ENCODE peak calls at places on chromosomes 12 and 14, in eight cellular contexts. One of them, this sample, is unnamed.

GRCh38 chr14:33307691-33308369 is 369.2 kb downstream of the NPAS3 start:
- DNase-seq in tibial artery: peak
- DNase-seq in upper lobe of right lung: no peak
- DNase-seq in heart right ventricle: peak
- DNase-seq in astrocyte: peak
- DNase-seq in AG10803: peak
- DNase-seq in fibroblast of lung: peak
- DNase-seq in esophagus squamous epithelium: no peak
- DNase-seq in this sample: no peak

GRCh38 chr14:89501381-89501780 is 84.3 kb upstream of the FOXN3 start:
- DNase-seq in tibial artery: no peak
- DNase-seq in upper lobe of right lung: no peak
- DNase-seq in heart right ventricle: no peak
- DNase-seq in astrocyte: no peak
- DNase-seq in AG10803: no peak
- DNase-seq in fibroblast of lung: peak
- DNase-seq in esophagus squamous epithelium: no peak
- DNase-seq in this sample: peak

GRCh38 chr14:69316449-69317391 is 56.8 kb downstream of the GALNT16 start:
- DNase-seq in tibial artery: peak
- DNase-seq in upper lobe of right lung: peak
- DNase-seq in heart right ventricle: peak
- DNase-seq in astrocyte: peak
- DNase-seq in AG10803: peak
- DNase-seq in fibroblast of lung: peak
- DNase-seq in esophagus squamous epithelium: no peak
- DNase-seq in this sample: peak

GRCh38 chr12:26726956-26727355 is 106.0 kb downstream of the ITPR2 start:
- DNase-seq in tibial artery: no peak
- DNase-seq in upper lobe of right lung: no peak
- DNase-seq in heart right ventricle: no peak
- DNase-seq in astrocyte: peak
- DNase-seq in AG10803: no peak
- DNase-seq in fibroblast of lung: peak
- DNase-seq in esophagus squamous epithelium: no peak
- DNase-seq in this sample: no peak

GRCh38 chr12:127770123-127770522 is 496.8 kb upstream of the TMEM132C start:
- DNase-seq in tibial artery: no peak
- DNase-seq in upper lobe of right lung: no peak
- DNase-seq in heart right ventricle: no peak
- DNase-seq in astrocyte: no peak
- DNase-seq in AG10803: no peak
- DNase-seq in fibroblast of lung: no peak
- DNase-seq in esophagus squamous epithelium: no peak
- DNase-seq in this sample: no peak

GRCh38 chr14:35338731-35339405 is 46.7 kb downstream of the PSMA6 start:
- DNase-seq in tibial artery: no peak
- DNase-seq in upper lobe of right lung: no peak
- DNase-seq in heart right ventricle: no peak
- DNase-seq in astrocyte: no peak
- DNase-seq in AG10803: no peak
- DNase-seq in fibroblast of lung: no peak
- DNase-seq in esophagus squamous epithelium: no peak
- DNase-seq in this sample: no peak

GRCh38 chr12:106106892-106107291 is 31.9 kb downstream of the NUAK1 start:
- DNase-seq in tibial artery: no peak
- DNase-seq in upper lobe of right lung: no peak
- DNase-seq in heart right ventricle: no peak
- DNase-seq in astrocyte: peak
- DNase-seq in AG10803: peak
- DNase-seq in fibroblast of lung: peak
- DNase-seq in esophagus squamous epithelium: no peak
- DNase-seq in this sample: no peak

GRCh38 chr14:79265366-79265765 is 945.9 kb downstream of the DIO2 start:
- DNase-seq in tibial artery: no peak
- DNase-seq in upper lobe of right lung: no peak
- DNase-seq in heart right ventricle: no peak
- DNase-seq in astrocyte: no peak
- DNase-seq in AG10803: no peak
- DNase-seq in fibroblast of lung: peak
- DNase-seq in esophagus squamous epithelium: no peak
- DNase-seq in this sample: no peak

GRCh38 chr14:39229222-39229543 is 4.5 kb upstream of the MIA2 start:
- DNase-seq in tibial artery: no peak
- DNase-seq in upper lobe of right lung: no peak
- DNase-seq in heart right ventricle: no peak
- DNase-seq in astrocyte: no peak
- DNase-seq in AG10803: peak
- DNase-seq in fibroblast of lung: peak
- DNase-seq in esophagus squamous epithelium: no peak
- DNase-seq in this sample: no peak

GRCh38 chr12:66354291-66354690 is 52.0 kb downstream of the HELB start:
- DNase-seq in tibial artery: no peak
- DNase-seq in upper lobe of right lung: no peak
- DNase-seq in heart right ventricle: no peak
- DNase-seq in astrocyte: peak
- DNase-seq in AG10803: no peak
- DNase-seq in fibroblast of lung: peak
- DNase-seq in esophagus squamous epithelium: no peak
- DNase-seq in this sample: no peak

GRCh38 chr12:30908389-30909087 is 18.0 kb upstream of the TSPAN11 start:
- DNase-seq in tibial artery: no peak
- DNase-seq in upper lobe of right lung: no peak
- DNase-seq in heart right ventricle: no peak
- DNase-seq in astrocyte: peak
- DNase-seq in AG10803: peak
- DNase-seq in fibroblast of lung: peak
- DNase-seq in esophagus squamous epithelium: no peak
- DNase-seq in this sample: no peak

GRCh38 chr12:76277480-76277879 is 70.7 kb downstream of the BBS10 start:
- DNase-seq in tibial artery: no peak
- DNase-seq in upper lobe of right lung: no peak
- DNase-seq in heart right ventricle: no peak
- DNase-seq in astrocyte: peak
- DNase-seq in AG10803: peak
- DNase-seq in fibroblast of lung: peak
- DNase-seq in esophagus squamous epithelium: no peak
- DNase-seq in this sample: no peak

GRCh38 chr12:120432772-120433525 is 5.0 kb upstream of the COX6A1 start:
- DNase-seq in tibial artery: no peak
- DNase-seq in upper lobe of right lung: no peak
- DNase-seq in heart right ventricle: no peak
- DNase-seq in astrocyte: no peak
- DNase-seq in AG10803: no peak
- DNase-seq in fibroblast of lung: no peak
- DNase-seq in esophagus squamous epithelium: no peak
- DNase-seq in this sample: no peak

GRCh38 chr14:70993931-70994330 is 86.7 kb downstream of the PCNX1 start:
- DNase-seq in tibial artery: no peak
- DNase-seq in upper lobe of right lung: no peak
- DNase-seq in heart right ventricle: no peak
- DNase-seq in astrocyte: no peak
- DNase-seq in AG10803: no peak
- DNase-seq in fibroblast of lung: no peak
- DNase-seq in esophagus squamous epithelium: no peak
- DNase-seq in this sample: no peak

GRCh38 chr12:84508325-84508861 is 404.2 kb downstream of the SLC6A15 start:
- DNase-seq in tibial artery: peak
- DNase-seq in upper lobe of right lung: no peak
- DNase-seq in heart right ventricle: no peak
- DNase-seq in astrocyte: peak
- DNase-seq in AG10803: peak
- DNase-seq in fibroblast of lung: peak
- DNase-seq in esophagus squamous epithelium: no peak
- DNase-seq in this sample: no peak

GRCh38 chr14:99012703-99013102 is 259.3 kb downstream of the BCL11B start:
- DNase-seq in tibial artery: no peak
- DNase-seq in upper lobe of right lung: no peak
- DNase-seq in heart right ventricle: no peak
- DNase-seq in astrocyte: no peak
- DNase-seq in AG10803: no peak
- DNase-seq in fibroblast of lung: no peak
- DNase-seq in esophagus squamous epithelium: no peak
- DNase-seq in this sample: no peak

GRCh38 chr12:15988983-15989382 is 77.9 kb downstream of the DERA start:
- DNase-seq in tibial artery: no peak
- DNase-seq in upper lobe of right lung: no peak
- DNase-seq in heart right ventricle: no peak
- DNase-seq in astrocyte: no peak
- DNase-seq in AG10803: no peak
- DNase-seq in fibroblast of lung: no peak
- DNase-seq in esophagus squamous epithelium: no peak
- DNase-seq in this sample: no peak

GRCh38 chr12:62865860-62866407 is 69.0 kb downstream of the PPM1H start:
- DNase-seq in tibial artery: no peak
- DNase-seq in upper lobe of right lung: no peak
- DNase-seq in heart right ventricle: no peak
- DNase-seq in astrocyte: peak
- DNase-seq in AG10803: peak
- DNase-seq in fibroblast of lung: peak
- DNase-seq in esophagus squamous epithelium: no peak
- DNase-seq in this sample: no peak

GRCh38 chr14:71478542-71478941 is 453.7 kb upstream of the RGS6 start:
- DNase-seq in tibial artery: no peak
- DNase-seq in upper lobe of right lung: no peak
- DNase-seq in heart right ventricle: no peak
- DNase-seq in astrocyte: peak
- DNase-seq in AG10803: peak
- DNase-seq in fibroblast of lung: peak
- DNase-seq in esophagus squamous epithelium: no peak
- DNase-seq in this sample: no peak

GRCh38 chr14:94097091-94097490 is 13.4 kb upstream of the IFI27 start:
- DNase-seq in tibial artery: no peak
- DNase-seq in upper lobe of right lung: no peak
- DNase-seq in heart right ventricle: no peak
- DNase-seq in astrocyte: no peak
- DNase-seq in AG10803: no peak
- DNase-seq in fibroblast of lung: no peak
- DNase-seq in esophagus squamous epithelium: no peak
- DNase-seq in this sample: no peak

GRCh38 chr12:6277982-6278438 is 32.5 kb upstream of the PLEKHG6 start:
- DNase-seq in tibial artery: no peak
- DNase-seq in upper lobe of right lung: peak
- DNase-seq in heart right ventricle: no peak
- DNase-seq in astrocyte: no peak
- DNase-seq in AG10803: no peak
- DNase-seq in fibroblast of lung: no peak
- DNase-seq in esophagus squamous epithelium: no peak
- DNase-seq in this sample: peak

GRCh38 chr14:103317251-103317650 is 16.8 kb upstream of the EIF5 start:
- DNase-seq in tibial artery: no peak
- DNase-seq in upper lobe of right lung: peak
- DNase-seq in heart right ventricle: no peak
- DNase-seq in astrocyte: no peak
- DNase-seq in AG10803: no peak
- DNase-seq in fibroblast of lung: no peak
- DNase-seq in esophagus squamous epithelium: no peak
- DNase-seq in this sample: no peak

GRCh38 chr12:52296572-52297215 is 5.4 kb upstream of the KRT81 start:
- DNase-seq in tibial artery: no peak
- DNase-seq in upper lobe of right lung: no peak
- DNase-seq in heart right ventricle: no peak
- DNase-seq in astrocyte: no peak
- DNase-seq in AG10803: no peak
- DNase-seq in fibroblast of lung: no peak
- DNase-seq in esophagus squamous epithelium: no peak
- DNase-seq in this sample: no peak

GRCh38 chr14:91925727-91926121 is 21.8 kb downstream of the FBLN5 start:
- DNase-seq in tibial artery: no peak
- DNase-seq in upper lobe of right lung: no peak
- DNase-seq in heart right ventricle: no peak
- DNase-seq in astrocyte: no peak
- DNase-seq in AG10803: no peak
- DNase-seq in fibroblast of lung: no peak
- DNase-seq in esophagus squamous epithelium: no peak
- DNase-seq in this sample: no peak
- H3K4me3 ChIP-seq in tibial artery: no peak
- H3K4me3 ChIP-seq in upper lobe of right lung: no peak
- H3K4me3 ChIP-seq in heart right ventricle: no peak
- H3K4me3 ChIP-seq in astrocyte: no peak
- H3K4me3 ChIP-seq in AG10803: no peak
- H3K4me3 ChIP-seq in fibroblast of lung: no peak
- H3K4me3 ChIP-seq in esophagus squamous epithelium: no peak
- H3K4me3 ChIP-seq in this sample: no peak

GRCh38 chr14:53327716-53328115 is 174.6 kb upstream of the DDHD1 start:
- DNase-seq in tibial artery: no peak
- DNase-seq in upper lobe of right lung: no peak
- DNase-seq in heart right ventricle: no peak
- DNase-seq in astrocyte: peak
- DNase-seq in AG10803: peak
- DNase-seq in fibroblast of lung: peak
- DNase-seq in esophagus squamous epithelium: no peak
- DNase-seq in this sample: no peak
- TF ChIP-seq CTCF in tibial artery: no peak
- TF ChIP-seq CTCF in upper lobe of right lung: no peak
- TF ChIP-seq CTCF in heart right ventricle: no peak
- TF ChIP-seq CTCF in astrocyte: no peak
- TF ChIP-seq CTCF in AG10803: no peak
- TF ChIP-seq CTCF in fibroblast of lung: peak
- TF ChIP-seq CTCF in esophagus squamous epithelium: peak
- TF ChIP-seq CTCF in this sample: no peak

GRCh38 chr14:72614891-72615410 is 278.9 kb downstream of the DPF3 start:
- DNase-seq in tibial artery: no peak
- DNase-seq in upper lobe of right lung: no peak
- DNase-seq in heart right ventricle: no peak
- DNase-seq in astrocyte: no peak
- DNase-seq in AG10803: no peak
- DNase-seq in fibroblast of lung: no peak
- DNase-seq in esophagus squamous epithelium: no peak
- DNase-seq in this sample: no peak
- H3K4me3 ChIP-seq in tibial artery: no peak
- H3K4me3 ChIP-seq in upper lobe of right lung: no peak
- H3K4me3 ChIP-seq in heart right ventricle: no peak
- H3K4me3 ChIP-seq in astrocyte: no peak
- H3K4me3 ChIP-seq in AG10803: no peak
- H3K4me3 ChIP-seq in fibroblast of lung: no peak
- H3K4me3 ChIP-seq in esophagus squamous epithelium: no peak
- H3K4me3 ChIP-seq in this sample: no peak

DNA sequence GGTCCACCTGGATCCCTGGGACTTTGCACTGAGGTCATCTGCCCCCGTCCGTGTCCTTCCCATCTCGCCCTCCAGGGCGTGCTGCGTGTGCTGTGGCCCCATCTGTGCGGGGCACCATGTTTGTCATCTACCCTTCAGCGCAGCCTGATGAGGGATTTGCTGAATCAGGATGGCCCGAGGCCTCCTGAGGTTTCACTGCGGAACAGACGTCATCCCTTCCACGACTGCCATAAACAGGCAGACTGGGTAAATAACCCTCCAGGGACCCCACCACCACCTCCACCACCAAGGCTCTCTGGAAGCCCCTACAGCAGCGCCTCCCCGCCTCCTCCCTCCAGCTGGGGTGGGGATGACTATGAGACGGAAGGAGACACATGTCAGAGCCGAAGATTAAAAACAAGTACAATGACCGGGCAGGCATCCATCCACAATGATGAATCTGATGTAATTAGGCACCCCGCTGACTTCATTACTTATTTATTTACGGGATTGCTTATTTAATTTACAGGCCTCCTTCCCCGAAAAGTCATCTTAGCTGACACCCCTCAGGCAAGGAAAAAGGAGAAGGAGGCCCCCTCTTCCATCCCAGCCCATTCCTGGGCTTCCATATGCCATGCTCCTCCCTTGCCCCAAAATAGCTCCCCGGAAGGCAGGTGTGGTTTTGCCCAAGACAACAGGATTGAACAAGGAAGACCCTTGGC is 39.4 kb downstream of the NCOR2 start:
- DNase-seq in tibial artery: no peak
- DNase-seq in upper lobe of right lung: no peak
- DNase-seq in heart right ventricle: no peak
- DNase-seq in astrocyte: no peak
- DNase-seq in AG10803: peak
- DNase-seq in fibroblast of lung: peak
- DNase-seq in esophagus squamous epithelium: no peak
- DNase-seq in this sample: no peak
- TF ChIP-seq CTCF in tibial artery: no peak
- TF ChIP-seq CTCF in upper lobe of right lung: no peak
- TF ChIP-seq CTCF in heart right ventricle: no peak
- TF ChIP-seq CTCF in astrocyte: peak
- TF ChIP-seq CTCF in AG10803: no peak
- TF ChIP-seq CTCF in fibroblast of lung: no peak
- TF ChIP-seq CTCF in esophagus squamous epithelium: no peak
- TF ChIP-seq CTCF in this sample: no peak